ENCODE peak calls at places on chromosome 1, in seven cellular contexts. T is left ventricle myocardium superior; A is stimulated activated CD8-positive, alpha-beta memory T cell treated with anti-CD3 and anti-CD28 coated beads, Interleukin-4, amount 100 ng/mL, for 1 hour; K is SHP77; D is neural crest cell; M is EH; E is heart right ventricle. V is an unnamed sample.

GRCh38 chr1:230122361-230123279 is 55.6 kb downstream of the GALNT2 start:
- DNase-seq in T (no peak), A (no peak), K (no peak), D (no peak), M (peak), E (no peak), V (no peak)

GRCh38 chr1:153058826-153059784 is 1.8 kb upstream of the SPRR2A start:
- DNase-seq in T (no peak), A (no peak), K (no peak), D (no peak), M (no peak), E (no peak), V (no peak)

GRCh38 chr1:40078512-40079333 is 18.3 kb downstream of the PPT1 start:
- DNase-seq in T (no peak), A (no peak), K (peak), D (peak), M (peak), E (peak), V (no peak)

GRCh38 chr1:66330711-66331110 is 203.2 kb upstream of the SGIP1 start:
- DNase-seq in T (no peak), A (no peak), K (no peak), D (no peak), M (peak), E (no peak), V (no peak)

GRCh38 chr1:92476071-92476607 is 10.6 kb downstream of the GFI1 start:
- DNase-seq in T (no peak), A (peak), K (no peak), D (no peak), M (no peak), E (no peak), V (no peak)

GRCh38 chr1:170145691-170146676 is at the start of gene NTMT2:
- DNase-seq in T (peak), A (no peak), K (no peak), D (peak), M (no peak), E (peak), V (no peak)

GRCh38 chr1:56064705-56065104 is 514.7 kb downstream of the PLPP3 start:
- DNase-seq in T (no peak), A (no peak), K (no peak), D (no peak), M (peak), E (no peak), V (no peak)

GRCh38 chr1:115978292-115978941 is 2.1 kb downstream of the SLC22A15 start:
- DNase-seq in T (no peak), A (no peak), K (no peak), D (no peak), M (no peak), E (no peak), V (no peak)

GRCh38 chr1:62241357-62242131 is 46.9 kb downstream of the L1TD1 start:
- DNase-seq in T (peak), A (no peak), K (peak), D (no peak), M (no peak), E (no peak), V (no peak)

GRCh38 chr1:161219078-161219892 is 4.1 kb downstream of the APOA2 start:
- DNase-seq in T (no peak), A (no peak), K (no peak), D (no peak), M (no peak), E (no peak), V (no peak)

GRCh38 chr1:27478098-27478497 is 11.9 kb downstream of the WASF2 start:
- DNase-seq in T (no peak), A (no peak), K (no peak), D (no peak), M (no peak), E (no peak), V (no peak)

GRCh38 chr1:84141177-84142003 is 2.7 kb upstream of the PRKACB start:
- DNase-seq in T (no peak), A (no peak), K (no peak), D (no peak), M (no peak), E (no peak), V (no peak)

GRCh38 chr1:153779781-153780541 is 4.8 kb downstream of the SLC27A3 start:
- DNase-seq in T (no peak), A (no peak), K (no peak), D (no peak), M (no peak), E (no peak), V (no peak)

GRCh38 chr1:35443768-35444518 is 113.3 kb downstream of the KIAA0319L start:
- DNase-seq in T (no peak), A (no peak), K (no peak), D (no peak), M (no peak), E (no peak), V (no peak)

GRCh38 chr1:8122160-8122476 is 96.0 kb upstream of the ERRFI1 start:
- DNase-seq in T (no peak), A (no peak), K (no peak), D (no peak), M (peak), E (no peak), V (no peak)

GRCh38 chr1:151606384-151606783 is 5.5 kb upstream of the SNX27 start:
- DNase-seq in T (no peak), A (no peak), K (no peak), D (no peak), M (no peak), E (no peak), V (no peak)

GRCh38 chr1:68051475-68051874 is 1.0 kb upstream of the DIRAS3 start:
- DNase-seq in T (peak), A (no peak), K (no peak), D (peak), M (peak), E (peak), V (no peak)

GRCh38 chr1:43671626-43672330 is 21.8 kb downstream of the KDM4A start:
- DNase-seq in T (no peak), A (no peak), K (no peak), D (no peak), M (peak), E (no peak), V (no peak)

GRCh38 chr1:5502310-5503194 is 489.7 kb downstream of the NPHP4 start:
- DNase-seq in T (no peak), A (no peak), K (no peak), D (no peak), M (no peak), E (no peak), V (no peak)

GRCh38 chr1:29706936-29707335 is 470.6 kb downstream of the PTPRU start:
- DNase-seq in T (peak), A (no peak), K (peak), D (peak), M (peak), E (no peak), V (no peak)

GRCh38 chr1:215476541-215476940 is 90.6 kb upstream of the KCTD3 start:
- DNase-seq in T (no peak), A (no peak), K (no peak), D (no peak), M (peak), E (no peak), V (no peak)

GRCh38 chr1:235328271-235329138 is at the start of gene GGPS1:
- DNase-seq in T (peak), A (peak), K (peak), D (peak), M (peak), E (peak), V (peak)

GRCh38 chr1:233372218-233373125 is 44.9 kb downstream of the MAP3K21 start:
- DNase-seq in T (no peak), A (no peak), K (no peak), D (no peak), M (no peak), E (no peak), V (no peak)

GRCh38 chr1:22625262-22625925 is 11.0 kb upstream of the C1QA start:
- DNase-seq in T (no peak), A (no peak), K (no peak), D (peak), M (peak), E (no peak), V (no peak)

GRCh38 chr1:200296091-200296661 is 113.7 kb downstream of the ZNF281 start:
- DNase-seq in T (no peak), A (no peak), K (no peak), D (no peak), M (peak), E (no peak), V (no peak)

GRCh38 chr1:207414606-207415108 is 39.5 kb upstream of the CR2 start:
- DNase-seq in T (no peak), A (no peak), K (no peak), D (no peak), M (no peak), E (no peak), V (no peak)

GRCh38 chr1:42211224-42211623 is 46.7 kb upstream of the GUCA2A start:
- DNase-seq in T (no peak), A (no peak), K (no peak), D (no peak), M (peak), E (no peak), V (no peak)

GRCh38 chr1:168179411-168180147 is 817 bp downstream of the TIPRL start:
- DNase-seq in T (no peak), A (no peak), K (no peak), D (no peak), M (peak), E (no peak), V (no peak)

GRCh38 chr1:11940260-11940921 is 5.9 kb downstream of the PLOD1 start:
- DNase-seq in T (peak), A (no peak), K (no peak), D (no peak), M (peak), E (no peak), V (no peak)

GRCh38 chr1:226428348-226429050 is 20.6 kb upstream of the PARP1 start:
- DNase-seq in T (no peak), A (no peak), K (no peak), D (no peak), M (no peak), E (no peak), V (no peak)

GRCh38 chr1:230771773-230772354 is 24.7 kb downstream of the CAPN9 start:
- DNase-seq in T (no peak), A (no peak), K (no peak), D (no peak), M (no peak), E (no peak), V (no peak)

GRCh38 chr1:53957231-53957818 is 11.2 kb downstream of the LRRC42 start:
- DNase-seq in T (no peak), A (no peak), K (peak), D (no peak), M (peak), E (no peak), V (no peak)

GRCh38 chr1:174998569-174999215 is 1.1 kb upstream of the CACYBP start:
- DNase-seq in T (no peak), A (peak), K (peak), D (peak), M (peak), E (peak), V (no peak)

GRCh38 chr1:42250164-42250563 is 84.9 kb downstream of the FOXJ3 start:
- DNase-seq in T (no peak), A (no peak), K (no peak), D (no peak), M (no peak), E (no peak), V (no peak)

GRCh38 chr1:1295154-1295923 is 12.4 kb downstream of the ACAP3 start:
- DNase-seq in T (no peak), A (no peak), K (no peak), D (no peak), M (no peak), E (no peak), V (no peak)

GRCh38 chr1:193311226-193311948 is 125.0 kb upstream of the B3GALT2 start:
- DNase-seq in T (no peak), A (no peak), K (no peak), D (no peak), M (peak), E (no peak), V (no peak)

GRCh38 chr1:165827199-165828102 is at the start of gene UCK2:
- DNase-seq in T (peak), A (peak), K (peak), D (peak), M (peak), E (peak), V (no peak)

GRCh38 chr1:86381223-86381622 is 14.9 kb downstream of the ODF2L start:
- DNase-seq in T (no peak), A (no peak), K (no peak), D (no peak), M (no peak), E (no peak), V (no peak)

GRCh38 chr1:241774017-241774416 is 74.0 kb upstream of the EXO1 start:
- DNase-seq in T (no peak), A (no peak), K (no peak), D (no peak), M (no peak), E (no peak), V (no peak)

V was measured in cortex of kidney.